ENCODE peak calls at places on chromosome 12, in six cellular contexts. V, S, Q, I, U and X are unnamed samples.

GRCh38 chr12:71415336-71416231 is 24.0 kb upstream of the LGR5 start:
- DNase-seq in V (no peak), S (peak), Q (no peak), I (peak), U (peak), X (peak)

GRCh38 chr12:4852308-4852707 is 57.4 kb upstream of the KCNA1 start:
- DNase-seq in V (no peak), S (no peak), Q (no peak), I (no peak), U (no peak), X (no peak)

GRCh38 chr12:54162741-54163140 is 26.0 kb downstream of the SMUG1 start:
- DNase-seq in V (no peak), S (no peak), Q (no peak), I (no peak), U (peak), X (no peak)

GRCh38 chr12:92485356-92486348 is 217.1 kb upstream of the PLEKHG7 start:
- DNase-seq in V (no peak), S (no peak), Q (no peak), I (no peak), U (no peak), X (no peak)

GRCh38 chr12:99916555-99916954 is 68.2 kb downstream of the ANKS1B start:
- DNase-seq in V (no peak), S (no peak), Q (no peak), I (peak), U (no peak), X (no peak)

GRCh38 chr12:65867428-65867827 is 43.1 kb downstream of the HMGA2 start:
- DNase-seq in V (no peak), S (no peak), Q (no peak), I (peak), U (no peak), X (no peak)

GRCh38 chr12:86261142-86261541 is 5.0 kb upstream of the MGAT4C start:
- DNase-seq in V (no peak), S (no peak), Q (no peak), I (no peak), U (no peak), X (no peak)

GRCh38 chr12:88993655-88994054 is 358.6 kb downstream of the DUSP6 start:
- DNase-seq in V (no peak), S (peak), Q (no peak), I (peak), U (no peak), X (peak)

GRCh38 chr12:116717466-116718457 is 20.1 kb downstream of the SPRING1 start:
- DNase-seq in V (no peak), S (no peak), Q (no peak), I (peak), U (no peak), X (no peak)

GRCh38 chr12:28024231-28024995 is 51.9 kb upstream of the PTHLH start:
- DNase-seq in V (no peak), S (no peak), Q (no peak), I (peak), U (no peak), X (no peak)